ENCODE peak calls at places on chromosomes 6 and 20, in seven cellular contexts. O, P, S, J, N, G and A are unnamed samples.

GRCh38 chr20:47847882-47848485 is 62.7 kb upstream of the SULF2 start:
- DNase-seq in O (no peak), P (no peak), S (no peak), J (no peak), N (peak; percentile 72), G (no peak), A (no peak)

GRCh38 chr6:20932284-20932683 is 398.0 kb downstream of the CDKAL1 start:
- DNase-seq in O (no peak), P (no peak), S (no peak), J (no peak), N (no peak), G (no peak), A (no peak)

GRCh38 chr20:35327074-35327976 is 35.1 kb upstream of the FAM83C start:
- DNase-seq in O (no peak), P (no peak), S (no peak), J (peak; percentile 46), N (no peak), G (no peak), A (no peak)

GRCh38 chr6:150118208-150118607 is 24.6 kb upstream of the PPP1R14C start:
- DNase-seq in O (no peak), P (no peak), S (no peak), J (no peak), N (no peak), G (no peak), A (no peak)

GRCh38 chr6:15893556-15894253 is 230.9 kb upstream of the DTNBP1 start:
- DNase-seq in O (no peak), P (no peak), S (no peak), J (peak; percentile 27), N (no peak), G (peak; percentile 29), A (no peak)

GRCh38 chr6:708237-708598 is 15.3 kb upstream of the EXOC2 start:
- DNase-seq in O (no peak), P (no peak), S (no peak), J (no peak), N (no peak), G (no peak), A (no peak)

GRCh38 chr6:125611573-125612399 is 137.6 kb upstream of the HEY2 start:
- DNase-seq in O (no peak), P (peak; percentile 63), S (no peak), J (no peak), N (no peak), G (peak; percentile 82), A (no peak)

GRCh38 chr6:63352587-63353281 is 33.0 kb upstream of the LGSN start:
- DNase-seq in O (peak; percentile 54), P (peak; percentile 70), S (no peak), J (peak; percentile 49), N (no peak), G (peak; percentile 44), A (peak; percentile 38)

GRCh38 chr20:52748235-52748950 is 223.8 kb upstream of the TSHZ2 start:
- DNase-seq in O (no peak), P (no peak), S (peak; percentile 15), J (no peak), N (no peak), G (no peak), A (no peak)

GRCh38 chr6:35049885-35050284 is 91.3 kb downstream of the TCP11 start:
- DNase-seq in O (no peak), P (no peak), S (peak; percentile 50), J (peak; percentile 93), N (no peak), G (peak; percentile 61), A (no peak)

DNA sequence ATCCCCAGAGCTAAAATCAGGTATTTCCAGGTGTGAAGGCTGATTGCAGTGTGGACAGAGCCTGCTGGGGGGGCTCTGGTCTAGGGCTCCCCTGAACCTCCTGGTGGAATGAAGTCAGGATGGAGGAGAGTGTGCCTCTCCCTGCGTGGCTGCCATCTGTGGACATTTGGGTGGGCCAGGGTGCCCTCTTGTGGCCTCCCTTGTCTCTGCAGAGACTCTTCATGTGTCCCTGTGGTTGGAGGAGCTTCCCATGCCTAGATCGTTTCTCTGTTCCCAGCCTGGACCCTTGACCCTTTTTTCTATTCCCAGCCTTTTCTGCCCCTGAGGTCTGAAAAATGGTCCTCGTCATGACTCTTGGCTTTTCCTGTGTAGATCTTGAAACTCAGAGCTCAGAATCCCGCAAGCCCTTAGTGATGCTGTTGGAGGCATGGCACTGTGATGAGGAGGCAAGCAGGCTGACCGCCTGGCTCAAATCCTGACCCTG is 9.9 kb upstream of the PSMF1 start:
- DNase-seq in O (peak; percentile 65), P (peak; percentile 89), S (peak; percentile 55), J (peak; percentile 23), N (no peak), G (peak; percentile 32), A (peak; percentile 6)
- TF ChIP-seq CTCF in O (peak; percentile 90), P (peak; percentile 91), S (peak; percentile 72), J (peak; percentile 64), N (peak; percentile 84), G (peak; percentile 90), A (peak; percentile 72)

DNA sequence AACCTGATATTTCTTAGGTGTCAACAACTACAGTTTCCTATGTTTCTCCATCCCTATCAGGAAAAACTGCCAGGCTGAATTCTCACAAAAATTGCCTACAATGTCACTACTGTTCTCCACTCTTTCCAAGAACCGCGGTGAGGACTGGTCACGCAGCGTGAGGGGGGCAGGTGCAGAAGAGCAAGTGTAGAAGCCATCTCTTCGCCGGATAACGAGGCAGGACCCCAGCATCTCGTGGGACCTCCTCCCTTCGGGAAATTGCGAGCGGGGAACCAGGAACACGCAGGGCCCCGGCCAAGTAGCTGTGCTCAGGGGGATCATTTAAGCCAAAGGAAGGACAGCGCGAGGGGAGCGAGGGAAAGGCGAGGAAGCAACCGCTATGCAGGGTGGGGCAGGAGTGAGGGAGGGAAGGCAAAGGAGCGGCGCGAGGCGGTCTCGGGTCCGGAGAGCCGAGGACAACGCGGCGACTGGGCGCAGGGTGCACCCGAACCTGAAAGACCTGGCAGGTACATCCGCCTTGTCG is 593 bp downstream of the APMAP start:
- DNase-seq in O (peak; percentile 35), P (no peak), S (peak; percentile 32), J (no peak), N (no peak), G (peak; percentile 4), A (no peak)
- H3K27ac ChIP-seq in O (peak overlapping the region; percentile 48), P (no peak overlapping the region), S (peak overlapping the region; percentile 90), J (peak overlapping the region; percentile 73), N (peak overlapping the region; percentile 41), G (peak overlapping the region; percentile 89), A (peak overlapping the region; percentile 7)

GRCh38 chr6:104995989-104996617 is 39.2 kb downstream of the LIN28B start:
- DNase-seq in O (peak; percentile 24), P (no peak), S (no peak), J (peak; percentile 19), N (no peak), G (no peak), A (peak; percentile 7)
- TF ChIP-seq CTCF in O (no peak), P (no peak), S (no peak), J (peak; percentile 27), N (peak; percentile 42), G (no peak), A (peak; percentile 42)

DNA sequence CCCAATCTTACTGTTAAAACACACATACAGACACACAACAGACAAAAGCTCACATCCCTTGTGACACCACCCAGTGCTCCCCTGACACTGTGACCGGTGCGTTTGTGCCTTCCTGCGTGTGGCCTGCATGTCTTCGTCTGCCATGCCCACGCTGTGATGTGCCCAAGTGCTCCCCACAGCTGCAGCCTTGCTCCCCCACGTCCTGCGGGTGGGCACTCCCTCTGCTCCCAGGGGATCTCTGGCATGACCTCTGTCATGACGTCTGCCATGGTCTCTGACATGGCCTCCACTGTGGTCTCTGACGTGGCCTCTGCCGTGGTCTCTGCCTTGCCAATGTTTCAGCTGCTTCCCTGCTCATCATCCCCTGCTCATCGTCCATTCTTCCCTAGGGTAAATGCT is 200.9 kb downstream of the DLL1 start:
- DNase-seq in O (no peak), P (peak; percentile 22), S (no peak), J (no peak), N (no peak), G (no peak), A (no peak)
- H3K27ac ChIP-seq in O (no peak overlapping the region), P (no peak overlapping the region), S (no peak overlapping the region), J (no peak overlapping the region), N (no peak overlapping the region), G (no peak overlapping the region), A (no peak overlapping the region)

GRCh38 chr6:138289739-138290138 is 71.4 kb upstream of the PBOV1 start:
- DNase-seq in O (peak; percentile 62), P (peak; percentile 83), S (no peak), J (no peak), N (no peak), G (no peak), A (no peak)

GRCh38 chr6:138286698-138287097 is 68.4 kb upstream of the PBOV1 start:
- DNase-seq in O (no peak), P (no peak), S (no peak), J (no peak), N (no peak), G (no peak), A (no peak)

GRCh38 chr6:138285800-138286199 is 67.5 kb upstream of the PBOV1 start:
- DNase-seq in O (no peak), P (peak; percentile 68), S (no peak), J (no peak), N (no peak), G (no peak), A (peak; percentile 32)

GRCh38 chr6:138290563-138290962 is 72.3 kb upstream of the PBOV1 start:
- DNase-seq in O (no peak), P (no peak), S (no peak), J (no peak), N (no peak), G (no peak), A (no peak)

GRCh38 chr6:138287144-138287955 is 69.1 kb upstream of the PBOV1 start:
- DNase-seq in O (peak; percentile 73), P (peak; percentile 90), S (no peak), J (no peak), N (no peak), G (peak; percentile 27), A (no peak)
- TF ChIP-seq CTCF in O (peak; percentile 58), P (peak; percentile 90), S (peak; percentile 21), J (peak; percentile 6), N (peak; percentile 43), G (peak; percentile 70), A (peak; percentile 66)

GRCh38 chr6:156826290-156826955 is 49.2 kb downstream of the ARID1B start:
- DNase-seq in O (no peak), P (no peak), S (no peak), J (no peak), N (no peak), G (no peak), A (no peak)

GRCh38 chr6:156825475-156825874 is 48.3 kb downstream of the ARID1B start:
- DNase-seq in O (no peak), P (no peak), S (no peak), J (no peak), N (no peak), G (no peak), A (no peak)

GRCh38 chr6:156822747-156823206 is 45.6 kb downstream of the ARID1B start:
- DNase-seq in O (no peak), P (no peak), S (no peak), J (no peak), N (no peak), G (no peak), A (no peak)

GRCh38 chr6:156821707-156822106 is 44.5 kb downstream of the ARID1B start:
- DNase-seq in O (no peak), P (peak; percentile 2), S (no peak), J (no peak), N (no peak), G (no peak), A (no peak)

DNA sequence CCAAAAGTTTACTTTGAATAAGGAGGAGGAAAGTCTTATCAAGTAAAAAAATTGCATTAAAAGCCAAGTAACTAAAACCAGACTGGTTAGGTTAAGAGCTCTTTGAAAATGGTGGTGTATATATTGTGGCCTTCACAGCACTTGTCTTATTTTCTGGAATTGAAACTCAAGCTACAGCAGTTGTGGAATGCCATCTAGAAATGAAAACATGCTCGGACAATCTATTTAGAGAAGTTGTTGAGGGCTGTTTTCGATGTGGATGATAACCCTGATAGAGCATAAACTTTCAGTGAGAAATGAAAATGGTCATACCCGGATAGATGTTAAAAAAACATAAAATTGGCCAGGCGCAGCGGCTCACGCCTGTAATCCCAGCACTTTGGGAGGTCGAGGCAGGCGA is 47.0 kb downstream of the ARID1B start:
- DNase-seq in O (no peak), P (no peak), S (no peak), J (no peak), N (no peak), G (no peak), A (no peak)
- H3K27ac ChIP-seq in O (no peak overlapping the region), P (no peak overlapping the region), S (peak overlapping the region; percentile 81), J (no peak overlapping the region), N (no peak overlapping the region), G (no peak overlapping the region), A (no peak overlapping the region)